ENCODE peak calls at places on chromosomes 1 and 21, in four cellular contexts. One of them, this sample, is unnamed.

GRCh38 chr1:37840711-37841110 is 18.7 kb downstream of the MTF1 start:
- DNase-seq in HuH-7.5: no peak
- DNase-seq in GM20000: no peak
- DNase-seq in NCI-H446: no peak
- DNase-seq in this sample: no peak

GRCh38 chr1:219298581-219299148 is 125.0 kb downstream of the LYPLAL1 start:
- DNase-seq in HuH-7.5: no peak
- DNase-seq in NCI-H446: no peak
- DNase-seq in GM20000: no peak
- DNase-seq in this sample: no peak

GRCh38 chr1:160779662-160780397 is 16.1 kb upstream of the LY9 start:
- DNase-seq in NCI-H446: no peak
- DNase-seq in HuH-7.5: peak
- DNase-seq in GM20000: peak
- DNase-seq in this sample: peak

GRCh38 chr1:40948741-40949528 is 30.6 kb upstream of the CTPS1 start:
- DNase-seq in NCI-H446: peak
- DNase-seq in HuH-7.5: no peak
- DNase-seq in GM20000: peak
- DNase-seq in this sample: peak

GRCh38 chr1:75440274-75440673 is 170.6 kb downstream of the SLC44A5 start:
- DNase-seq in NCI-H446: no peak
- DNase-seq in HuH-7.5: no peak
- DNase-seq in GM20000: no peak
- DNase-seq in this sample: no peak

GRCh38 chr1:51924455-51924854 is 45.9 kb upstream of the NRDC start:
- DNase-seq in HuH-7.5: no peak
- DNase-seq in GM20000: peak
- DNase-seq in NCI-H446: no peak
- DNase-seq in this sample: peak

GRCh38 chr1:49136738-49137251 is 360.1 kb upstream of the BEND5 start:
- DNase-seq in GM20000: no peak
- DNase-seq in HuH-7.5: no peak
- DNase-seq in NCI-H446: no peak
- DNase-seq in this sample: no peak

GRCh38 chr1:239112092-239112491 is 274.3 kb upstream of the CHRM3 start:
- DNase-seq in NCI-H446: no peak
- DNase-seq in HuH-7.5: no peak
- DNase-seq in GM20000: no peak
- DNase-seq in this sample: no peak

GRCh38 chr1:228314315-228314657 is 92.3 kb downstream of the TRIM11 start:
- DNase-seq in NCI-H446: no peak
- DNase-seq in HuH-7.5: no peak
- DNase-seq in GM20000: no peak
- DNase-seq in this sample: no peak

GRCh38 chr1:151635479-151636072 is 23.7 kb downstream of the SNX27 start:
- DNase-seq in NCI-H446: no peak
- DNase-seq in HuH-7.5: no peak
- DNase-seq in GM20000: peak
- DNase-seq in this sample: peak

GRCh38 chr1:86018311-86018923 is 138.2 kb downstream of the COL24A1 start:
- DNase-seq in HuH-7.5: peak
- DNase-seq in NCI-H446: peak
- DNase-seq in GM20000: peak
- DNase-seq in this sample: peak

GRCh38 chr1:244863491-244864252 is 671 bp downstream of the HNRNPU start:
- DNase-seq in HuH-7.5: no peak
- DNase-seq in GM20000: peak
- DNase-seq in NCI-H446: no peak
- DNase-seq in this sample: no peak

GRCh38 chr1:110948038-110948810 is 15.5 kb downstream of the LRIF1 start:
- DNase-seq in GM20000: no peak
- DNase-seq in HuH-7.5: no peak
- DNase-seq in NCI-H446: no peak
- DNase-seq in this sample: no peak

GRCh38 chr1:228307218-228308023 is 99.2 kb downstream of the TRIM11 start:
- DNase-seq in HuH-7.5: no peak
- DNase-seq in NCI-H446: no peak
- DNase-seq in GM20000: no peak
- DNase-seq in this sample: no peak

GRCh38 chr1:39509360-39510009 is 18.0 kb downstream of the BMP8A start:
- DNase-seq in NCI-H446: no peak
- DNase-seq in GM20000: peak
- DNase-seq in HuH-7.5: no peak
- DNase-seq in this sample: peak

GRCh38 chr21:44878053-44878982 is 4.8 kb upstream of the PTTG1IP start:
- DNase-seq in GM20000: no peak
- DNase-seq in NCI-H446: no peak
- DNase-seq in HuH-7.5: no peak
- DNase-seq in this sample: no peak

GRCh38 chr1:195584870-195585624 is 1023.2 kb downstream of the KCNT2 start:
- DNase-seq in HuH-7.5: no peak
- DNase-seq in NCI-H446: no peak
- DNase-seq in GM20000: no peak
- DNase-seq in this sample: no peak

GRCh38 chr1:6827081-6827480 is 41.8 kb downstream of the CAMTA1 start:
- DNase-seq in GM20000: no peak
- DNase-seq in HuH-7.5: no peak
- DNase-seq in NCI-H446: no peak
- DNase-seq in this sample: no peak

GRCh38 chr21:44528634-44528995 is 11.4 kb downstream of the KRTAP10-1 start:
- DNase-seq in HuH-7.5: no peak
- DNase-seq in GM20000: no peak
- DNase-seq in NCI-H446: no peak
- DNase-seq in this sample: no peak

GRCh38 chr1:26721669-26722355 is 26.0 kb downstream of the ARID1A start:
- DNase-seq in GM20000: peak
- DNase-seq in NCI-H446: no peak
- DNase-seq in HuH-7.5: no peak
- DNase-seq in this sample: no peak

GRCh38 chr1:73749996-73750395 is 448.0 kb downstream of the LRRIQ3 start:
- DNase-seq in GM20000: no peak
- DNase-seq in HuH-7.5: no peak
- DNase-seq in NCI-H446: no peak
- DNase-seq in this sample: no peak

GRCh38 chr21:38039369-38039768 is 123.1 kb upstream of the KCNJ6 start:
- DNase-seq in HuH-7.5: no peak
- DNase-seq in GM20000: no peak
- DNase-seq in NCI-H446: no peak
- DNase-seq in this sample: no peak

GRCh38 chr21:35014302-35015044 is 34.6 kb downstream of the RUNX1 start:
- DNase-seq in GM20000: no peak
- DNase-seq in NCI-H446: no peak
- DNase-seq in HuH-7.5: no peak
- DNase-seq in this sample: no peak

This sample was measured in GM12865.